ENCODE peak calls at places on chromosomes 16 and 17, in nine cellular contexts. One of them, this sample, is unnamed.

GRCh38 chr16:75460441-75460840 is 4.0 kb downstream of the TMEM170A start:
- DNase-seq in HepG2: no peak
- DNase-seq in GM12878: no peak
- DNase-seq in transverse colon: no peak
- DNase-seq in K562: no peak
- DNase-seq in H1: no peak
- DNase-seq in upper lobe of left lung: no peak
- DNase-seq in sigmoid colon: no peak
- DNase-seq in SK-N-SH: no peak
- DNase-seq in this sample: no peak

GRCh38 chr16:52050418-52050817 is 496.5 kb downstream of the TOX3 start:
- DNase-seq in sigmoid colon: no peak
- DNase-seq in K562: no peak
- DNase-seq in transverse colon: no peak
- DNase-seq in GM12878: no peak
- DNase-seq in HepG2: peak; percentile 5
- DNase-seq in upper lobe of left lung: no peak
- DNase-seq in SK-N-SH: no peak
- DNase-seq in H1: no peak
- DNase-seq in this sample: no peak

GRCh38 chr16:68860978-68861892 is 17.9 kb downstream of the TANGO6 start:
- DNase-seq in transverse colon: no peak
- DNase-seq in SK-N-SH: no peak
- DNase-seq in sigmoid colon: no peak
- DNase-seq in GM12878: no peak
- DNase-seq in K562: peak; percentile 15
- DNase-seq in upper lobe of left lung: no peak
- DNase-seq in HepG2: peak; percentile 43
- DNase-seq in H1: no peak
- DNase-seq in this sample: no peak

GRCh38 chr17:73261617-73261951 is at the start of gene CPSF4L:
- DNase-seq in K562: no peak
- DNase-seq in SK-N-SH: no peak
- DNase-seq in transverse colon: no peak
- DNase-seq in GM12878: no peak
- DNase-seq in sigmoid colon: peak; percentile 44
- DNase-seq in HepG2: no peak
- DNase-seq in upper lobe of left lung: no peak
- DNase-seq in H1: no peak
- DNase-seq in this sample: no peak

GRCh38 chr17:64020068-64020766 is at the start of gene ICAM2:
- DNase-seq in upper lobe of left lung: peak; percentile 81
- DNase-seq in GM12878: peak; percentile 90
- DNase-seq in sigmoid colon: peak; percentile 79
- DNase-seq in K562: no peak
- DNase-seq in transverse colon: peak; percentile 83
- DNase-seq in SK-N-SH: no peak
- DNase-seq in HepG2: no peak
- DNase-seq in H1: no peak
- DNase-seq in this sample: peak; percentile 68

GRCh38 chr17:3827124-3827773 is 18.8 kb downstream of the NCBP3 start:
- DNase-seq in transverse colon: peak; percentile 64
- DNase-seq in sigmoid colon: no peak
- DNase-seq in HepG2: peak; percentile 79
- DNase-seq in K562: peak; percentile 39
- DNase-seq in SK-N-SH: peak; percentile 61
- DNase-seq in H1: no peak
- DNase-seq in upper lobe of left lung: peak; percentile 70
- DNase-seq in GM12878: no peak
- DNase-seq in this sample: peak; percentile 65

GRCh38 chr17:33986088-33986487 is 269.0 kb upstream of the CCL2 start:
- DNase-seq in transverse colon: no peak
- DNase-seq in SK-N-SH: no peak
- DNase-seq in HepG2: no peak
- DNase-seq in H1: no peak
- DNase-seq in upper lobe of left lung: no peak
- DNase-seq in K562: no peak
- DNase-seq in GM12878: no peak
- DNase-seq in sigmoid colon: no peak
- DNase-seq in this sample: no peak

GRCh38 chr16:84732674-84733352 is 33.0 kb downstream of the USP10 start:
- DNase-seq in sigmoid colon: no peak
- DNase-seq in SK-N-SH: no peak
- DNase-seq in upper lobe of left lung: no peak
- DNase-seq in transverse colon: no peak
- DNase-seq in K562: no peak
- DNase-seq in H1: no peak
- DNase-seq in HepG2: no peak
- DNase-seq in GM12878: no peak
- DNase-seq in this sample: no peak

GRCh38 chr17:72913315-72913714 is 179.2 kb downstream of the SLC39A11 start:
- DNase-seq in upper lobe of left lung: no peak
- DNase-seq in sigmoid colon: no peak
- DNase-seq in SK-N-SH: no peak
- DNase-seq in K562: no peak
- DNase-seq in H1: no peak
- DNase-seq in transverse colon: no peak
- DNase-seq in HepG2: no peak
- DNase-seq in GM12878: no peak
- DNase-seq in this sample: no peak

GRCh38 chr16:56199164-56199563 is 7.9 kb downstream of the GNAO1 start:
- DNase-seq in HepG2: no peak
- DNase-seq in upper lobe of left lung: no peak
- DNase-seq in sigmoid colon: no peak
- DNase-seq in SK-N-SH: no peak
- DNase-seq in transverse colon: no peak
- DNase-seq in K562: no peak
- DNase-seq in GM12878: peak; percentile 39
- DNase-seq in H1: no peak
- DNase-seq in this sample: no peak

GRCh38 chr16:16915771-16916170 is 536.8 kb downstream of the NPIPA7 start:
- DNase-seq in sigmoid colon: no peak
- DNase-seq in transverse colon: no peak
- DNase-seq in SK-N-SH: no peak
- DNase-seq in GM12878: no peak
- DNase-seq in H1: no peak
- DNase-seq in HepG2: no peak
- DNase-seq in upper lobe of left lung: no peak
- DNase-seq in K562: no peak
- DNase-seq in this sample: no peak

GRCh38 chr17:7797976-7798375 is 36.0 kb upstream of the KDM6B start:
- DNase-seq in K562: no peak
- DNase-seq in SK-N-SH: no peak
- DNase-seq in sigmoid colon: no peak
- DNase-seq in H1: no peak
- DNase-seq in upper lobe of left lung: no peak
- DNase-seq in GM12878: no peak
- DNase-seq in transverse colon: no peak
- DNase-seq in HepG2: no peak
- DNase-seq in this sample: no peak

GRCh38 chr16:1770328-1771071 is 843 bp downstream of the NME3 start:
- DNase-seq in H1: no peak
- DNase-seq in GM12878: no peak
- DNase-seq in upper lobe of left lung: peak; percentile 40
- DNase-seq in SK-N-SH: peak; percentile 76
- DNase-seq in HepG2: no peak
- DNase-seq in sigmoid colon: peak; percentile 92
- DNase-seq in transverse colon: peak; percentile 75
- DNase-seq in K562: no peak
- DNase-seq in this sample: peak; percentile 76

GRCh38 chr17:15274017-15274416 is 8.9 kb upstream of the PMP22 start:
- DNase-seq in upper lobe of left lung: no peak
- DNase-seq in H1: no peak
- DNase-seq in K562: no peak
- DNase-seq in sigmoid colon: no peak
- DNase-seq in HepG2: no peak
- DNase-seq in SK-N-SH: no peak
- DNase-seq in GM12878: no peak
- DNase-seq in transverse colon: no peak
- DNase-seq in this sample: no peak

DNA sequence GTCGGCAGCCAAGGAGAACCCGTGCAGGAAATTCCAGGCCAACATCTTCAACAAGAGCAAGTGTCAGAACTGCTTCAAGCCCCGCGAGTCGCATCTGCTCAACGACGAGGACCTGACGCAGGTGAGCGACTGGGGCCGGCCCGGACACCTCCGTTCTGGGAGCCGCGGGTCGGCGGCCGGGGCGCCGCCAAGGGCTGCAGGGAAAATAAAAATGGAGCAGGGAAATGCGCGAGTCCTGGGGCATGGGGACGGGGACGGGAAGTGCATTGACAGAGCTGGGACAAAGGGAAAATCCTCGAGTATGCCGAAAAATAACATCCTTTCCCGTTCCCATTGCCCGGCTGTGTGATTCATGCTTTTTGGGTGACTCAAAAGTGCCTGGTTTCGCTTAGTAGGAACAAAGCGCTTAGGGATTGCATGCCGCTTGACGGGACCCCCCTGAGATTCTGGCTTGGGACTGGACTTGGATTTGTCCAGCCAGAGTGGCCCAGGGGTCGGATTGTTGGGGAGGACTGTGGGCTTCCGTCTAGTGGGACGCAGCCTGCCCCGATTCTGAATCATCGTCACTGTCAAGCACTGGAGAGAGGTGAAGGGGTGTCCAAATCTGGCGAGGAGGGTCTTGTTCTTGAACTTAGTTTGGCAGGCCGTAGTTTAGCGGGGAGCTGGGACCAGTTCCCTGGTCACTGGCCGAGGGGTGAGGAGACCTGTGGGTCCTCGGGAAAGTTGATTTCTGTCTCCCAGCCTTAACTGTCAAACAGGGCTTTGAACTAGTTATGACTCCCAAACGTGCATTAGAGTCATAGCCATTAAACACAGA is 802 bp downstream of the MPRIP start:
- DNase-seq in sigmoid colon: no peak
- DNase-seq in HepG2: no peak
- DNase-seq in GM12878: no peak
- DNase-seq in H1: no peak
- DNase-seq in K562: no peak
- DNase-seq in upper lobe of left lung: peak; percentile 20
- DNase-seq in SK-N-SH: no peak
- DNase-seq in transverse colon: no peak
- DNase-seq in this sample: no peak
- TF ChIP-seq EP300 in sigmoid colon: no peak
- TF ChIP-seq EP300 in HepG2: no peak
- TF ChIP-seq EP300 in GM12878: no peak
- TF ChIP-seq EP300 in H1: no peak
- TF ChIP-seq EP300 in K562: no peak
- TF ChIP-seq EP300 in upper lobe of left lung: no peak
- TF ChIP-seq EP300 in SK-N-SH: no peak
- TF ChIP-seq EP300 in transverse colon: no peak
- TF ChIP-seq EP300 in this sample: no peak

GRCh38 chr17:69050999-69051775 is 9.5 kb downstream of the ABCA9 start:
- DNase-seq in H1: no peak
- DNase-seq in sigmoid colon: no peak
- DNase-seq in transverse colon: no peak
- DNase-seq in upper lobe of left lung: no peak
- DNase-seq in SK-N-SH: no peak
- DNase-seq in GM12878: no peak
- DNase-seq in K562: no peak
- DNase-seq in HepG2: peak; percentile 56
- DNase-seq in this sample: no peak
- TF ChIP-seq POLR2AphosphoS5 in H1: no peak
- TF ChIP-seq POLR2AphosphoS5 in sigmoid colon: peak; percentile 24
- TF ChIP-seq POLR2AphosphoS5 in transverse colon: no peak
- TF ChIP-seq POLR2AphosphoS5 in upper lobe of left lung: no peak
- TF ChIP-seq POLR2AphosphoS5 in SK-N-SH: no peak
- TF ChIP-seq POLR2AphosphoS5 in GM12878: no peak
- TF ChIP-seq POLR2AphosphoS5 in K562: no peak
- TF ChIP-seq POLR2AphosphoS5 in HepG2: no peak
- TF ChIP-seq POLR2AphosphoS5 in this sample: no peak

GRCh38 chr16:3152273-3153076 is 17.6 kb downstream of the ZNF213 start:
- DNase-seq in transverse colon: peak; percentile 91
- DNase-seq in H1: peak; percentile 88
- DNase-seq in GM12878: peak; percentile 77
- DNase-seq in K562: peak; percentile 65
- DNase-seq in HepG2: peak; percentile 92
- DNase-seq in upper lobe of left lung: peak; percentile 90
- DNase-seq in SK-N-SH: peak; percentile 80
- DNase-seq in sigmoid colon: peak; percentile 96
- DNase-seq in this sample: peak; percentile 86
- TF ChIP-seq CTCF in transverse colon: no peak
- TF ChIP-seq CTCF in H1: peak; percentile 64
- TF ChIP-seq CTCF in GM12878: peak; percentile 43
- TF ChIP-seq CTCF in K562: peak; percentile 86
- TF ChIP-seq CTCF in HepG2: peak; percentile 82
- TF ChIP-seq CTCF in upper lobe of left lung: peak; percentile 23
- TF ChIP-seq CTCF in SK-N-SH: peak; percentile 62
- TF ChIP-seq CTCF in sigmoid colon: no peak
- TF ChIP-seq CTCF in this sample: no peak

GRCh38 chr16:87927195-87927562 is 9.2 kb downstream of the CA5A start:
- DNase-seq in sigmoid colon: no peak
- DNase-seq in H1: no peak
- DNase-seq in upper lobe of left lung: no peak
- DNase-seq in K562: no peak
- DNase-seq in HepG2: no peak
- DNase-seq in SK-N-SH: no peak
- DNase-seq in transverse colon: no peak
- DNase-seq in GM12878: no peak
- DNase-seq in this sample: no peak

GRCh38 chr16:87929986-87930385 is 6.3 kb downstream of the CA5A start:
- DNase-seq in upper lobe of left lung: no peak
- DNase-seq in K562: no peak
- DNase-seq in SK-N-SH: no peak
- DNase-seq in sigmoid colon: no peak
- DNase-seq in HepG2: no peak
- DNase-seq in transverse colon: no peak
- DNase-seq in GM12878: no peak
- DNase-seq in H1: no peak
- DNase-seq in this sample: no peak

GRCh38 chr16:87933140-87933495 is 3.2 kb downstream of the CA5A start:
- DNase-seq in SK-N-SH: no peak
- DNase-seq in sigmoid colon: no peak
- DNase-seq in transverse colon: no peak
- DNase-seq in H1: no peak
- DNase-seq in HepG2: no peak
- DNase-seq in GM12878: no peak
- DNase-seq in K562: no peak
- DNase-seq in upper lobe of left lung: no peak
- DNase-seq in this sample: no peak

GRCh38 chr16:87930456-87930855 is 5.9 kb downstream of the CA5A start:
- DNase-seq in H1: no peak
- DNase-seq in sigmoid colon: no peak
- DNase-seq in K562: peak; percentile 42
- DNase-seq in upper lobe of left lung: no peak
- DNase-seq in HepG2: peak; percentile 23
- DNase-seq in GM12878: no peak
- DNase-seq in SK-N-SH: peak; percentile 76
- DNase-seq in transverse colon: no peak
- DNase-seq in this sample: no peak

GRCh38 chr16:87931504-87931903 is 4.8 kb downstream of the CA5A start:
- DNase-seq in sigmoid colon: no peak
- DNase-seq in GM12878: no peak
- DNase-seq in transverse colon: no peak
- DNase-seq in HepG2: no peak
- DNase-seq in SK-N-SH: peak; percentile 52
- DNase-seq in K562: peak; percentile 63
- DNase-seq in H1: no peak
- DNase-seq in upper lobe of left lung: no peak
- DNase-seq in this sample: no peak
- TF ChIP-seq EP300 in sigmoid colon: no peak
- TF ChIP-seq EP300 in GM12878: no peak
- TF ChIP-seq EP300 in transverse colon: no peak
- TF ChIP-seq EP300 in HepG2: no peak
- TF ChIP-seq EP300 in SK-N-SH: no peak
- TF ChIP-seq EP300 in K562: peak; percentile 36
- TF ChIP-seq EP300 in H1: no peak
- TF ChIP-seq EP300 in upper lobe of left lung: no peak
- TF ChIP-seq EP300 in this sample: no peak

GRCh38 chr17:40176409-40177110 is 710 bp upstream of the RAPGEFL1 start:
- DNase-seq in GM12878: no peak
- DNase-seq in SK-N-SH: no peak
- DNase-seq in K562: peak; percentile 38
- DNase-seq in sigmoid colon: no peak
- DNase-seq in transverse colon: peak; percentile 89
- DNase-seq in upper lobe of left lung: peak; percentile 83
- DNase-seq in H1: no peak
- DNase-seq in HepG2: no peak
- DNase-seq in this sample: peak; percentile 60
- TF ChIP-seq POLR2AphosphoS5 in GM12878: no peak
- TF ChIP-seq POLR2AphosphoS5 in SK-N-SH: no peak
- TF ChIP-seq POLR2AphosphoS5 in K562: no peak
- TF ChIP-seq POLR2AphosphoS5 in sigmoid colon: no peak
- TF ChIP-seq POLR2AphosphoS5 in transverse colon: peak; percentile 48
- TF ChIP-seq POLR2AphosphoS5 in upper lobe of left lung: no peak
- TF ChIP-seq POLR2AphosphoS5 in H1: peak; percentile 18
- TF ChIP-seq POLR2AphosphoS5 in HepG2: no peak
- TF ChIP-seq POLR2AphosphoS5 in this sample: no peak